ENCODE peak calls at places on chromosomes 16 and 17, in five cellular contexts. N, J, L, K and E are unnamed samples.

GRCh38 chr16:21001262-21001661 is 100.7 kb downstream of the LYRM1 start:
- DNase-seq in J (no peak), L (no peak), N (peak), K (no peak), E (peak)

GRCh38 chr16:46927273-46927672 is 43.1 kb downstream of the GPT2 start:
- DNase-seq in J (no peak), K (no peak), L (no peak), N (no peak), E (no peak)

GRCh38 chr16:78894872-78895271 is 705.7 kb downstream of the MAF start:
- DNase-seq in J (no peak), N (no peak), K (no peak), L (no peak), E (no peak)

GRCh38 chr17:51165680-51166197 is 472 bp upstream of the NME2 start:
- DNase-seq in N (peak), L (peak), J (no peak), K (no peak), E (peak)

GRCh38 chr17:71180801-71181385 is 939.9 kb upstream of the SOX9 start:
- DNase-seq in K (no peak), L (no peak), N (no peak), J (no peak), E (no peak)

GRCh38 chr17:66673668-66674276 is 161.1 kb upstream of the CACNG5 start:
- DNase-seq in K (no peak), N (peak), L (peak), J (no peak), E (peak)

GRCh38 chr16:86410076-86410475 is 100.3 kb upstream of the FOXF1 start:
- DNase-seq in K (no peak), L (no peak), J (no peak), N (no peak), E (no peak)

GRCh38 chr17:62675701-62676100 is 48.2 kb downstream of the MRC2 start:
- DNase-seq in K (no peak), L (no peak), N (no peak), J (no peak), E (peak)

GRCh38 chr16:89502319-89502843 is 5.8 kb upstream of the SPG7 start:
- DNase-seq in K (no peak), N (no peak), J (peak), L (no peak), E (peak)

GRCh38 chr16:2912330-2913199 is 834 bp downstream of the FLYWCH1 start:
- DNase-seq in J (peak), N (peak), K (no peak), L (peak), E (peak)

GRCh38 chr17:34386925-34387550 is 24.0 kb upstream of the CCL1 start:
- DNase-seq in N (no peak), K (no peak), L (no peak), J (no peak), E (no peak)

GRCh38 chr17:4988168-4988567 is 693 bp upstream of the CAMTA2 start:
- DNase-seq in L (no peak), N (no peak), J (no peak), K (no peak), E (no peak)

GRCh38 chr17:7119314-7119713 is 4.7 kb upstream of the ASGR2 start:
- DNase-seq in K (no peak), N (no peak), L (no peak), J (no peak), E (peak)

GRCh38 chr16:10941127-10941933 is 938 bp downstream of the DEXI start:
- DNase-seq in K (no peak), L (no peak), J (no peak), N (peak), E (peak)